ENCODE peak calls at places on chromosomes 2 and 18, in six cellular contexts. F is AG09309, T is cardiac fibroblast, U is lower lobe of right lung, C is body of pancreas, R is brain microvascular endothelial cell. A is an unnamed sample.
A peak's percentile ranks its signal among the peaks of the same experiment; 100 is the strongest.

GRCh38 chr2:78768016-78768415 is 257.5 kb upstream of the REG3G start:
- DNase-seq in F (no peak), T (no peak), U (no peak), C (no peak), R (no peak), A (no peak)

GRCh38 chr2:102050854-102051391 is 59.2 kb downstream of the IL1R2 start:
- DNase-seq in F (no peak), T (peak; percentile 99), U (peak; percentile 66), C (peak; percentile 59), R (peak; percentile 83), A (peak; percentile 57)

GRCh38 chr18:3869848-3870247 is 419.9 kb downstream of the TGIF1 start:
- DNase-seq in F (peak; percentile 29), T (peak; percentile 84), U (no peak), C (no peak), R (peak; percentile 2), A (peak; percentile 52)

GRCh38 chr2:47403829-47404228 is 873 bp downstream of the MSH2 start:
- DNase-seq in F (no peak), T (no peak), U (no peak), C (no peak), R (peak; percentile 7), A (no peak)

GRCh38 chr2:39706350-39706749 is 40.6 kb downstream of the TMEM178A start:
- DNase-seq in F (no peak), T (no peak), U (no peak), C (no peak), R (no peak), A (no peak)

GRCh38 chr2:55009277-55010055 is 40.8 kb downstream of the RTN4 start:
- DNase-seq in F (no peak), T (no peak), U (no peak), C (no peak), R (no peak), A (no peak)

GRCh38 chr2:160324161-160324768 is 124.2 kb upstream of the ITGB6 start:
- DNase-seq in F (no peak), T (peak; percentile 78), U (peak; percentile 61), C (peak; percentile 76), R (peak; percentile 71), A (peak; percentile 37)

GRCh38 chr2:85582467-85582866 is 1.8 kb upstream of the VAMP5 start:
- DNase-seq in F (no peak), T (no peak), U (no peak), C (no peak), R (no peak), A (no peak)

GRCh38 chr2:26691881-26692813 is at the start of gene KCNK3:
- DNase-seq in F (no peak), T (peak; percentile 50), U (peak; percentile 68), C (peak; percentile 83), R (no peak), A (no peak)

GRCh38 chr18:14922031-14922430 is 174.1 kb downstream of the ANKRD30B start:
- DNase-seq in F (no peak), T (no peak), U (no peak), C (no peak), R (no peak), A (no peak)

GRCh38 chr2:51263921-51264320 is 232.0 kb upstream of the NRXN1 start:
- DNase-seq in F (no peak), T (no peak), U (no peak), C (no peak), R (no peak), A (no peak)

GRCh38 chr2:47559079-47559684 is 156.2 kb downstream of the MSH2 start:
- DNase-seq in F (no peak), T (no peak), U (no peak), C (no peak), R (peak; percentile 12), A (no peak)

GRCh38 chr2:121831841-121832240 is 76.4 kb downstream of the TSN start:
- DNase-seq in F (no peak), T (no peak), U (no peak), C (no peak), R (no peak), A (no peak)

GRCh38 chr2:191343796-191344338 is 98.7 kb downstream of the MYO1B start:
- DNase-seq in F (no peak), T (no peak), U (no peak), C (no peak), R (no peak), A (no peak)

GRCh38 chr18:31098878-31099277 is 3.3 kb downstream of the DSC2 start:
- DNase-seq in F (no peak), T (no peak), U (no peak), C (no peak), R (no peak), A (no peak)

GRCh38 chr2:73175663-73176204 is 26.6 kb upstream of the NOTO start:
- DNase-seq in F (no peak), T (peak; percentile 76), U (peak; percentile 89), C (peak; percentile 95), R (peak; percentile 56), A (no peak)

GRCh38 chr2:227524665-227525064 is 52.7 kb downstream of the AGFG1 start:
- DNase-seq in F (no peak), T (no peak), U (no peak), C (no peak), R (no peak), A (no peak)

GRCh38 chr2:73003027-73003426 is 68.5 kb downstream of the SFXN5 start:
- DNase-seq in F (no peak), T (no peak), U (no peak), C (no peak), R (no peak), A (no peak)

GRCh38 chr2:109703076-109703475 is 88.9 kb downstream of the SOWAHC start:
- DNase-seq in F (peak; percentile 50), T (peak; percentile 33), U (no peak), C (no peak), R (no peak), A (no peak)

GRCh38 chr2:149858214-149858613 is 270.6 kb upstream of the MMADHC start:
- DNase-seq in F (no peak), T (peak; percentile 42), U (no peak), C (no peak), R (no peak), A (no peak)

GRCh38 chr2:119827866-119828507 is 68.3 kb downstream of the PTPN4 start:
- DNase-seq in F (no peak), T (peak; percentile 16), U (no peak), C (no peak), R (peak; percentile 16), A (no peak)

GRCh38 chr2:15832849-15833680 is 107.3 kb upstream of the MYCN start:
- DNase-seq in F (no peak), T (no peak), U (no peak), C (no peak), R (no peak), A (no peak)

GRCh38 chr2:96811916-96812315 is 4.2 kb upstream of the CNNM3 start:
- DNase-seq in F (no peak), T (peak; percentile 54), U (no peak), C (no peak), R (no peak), A (no peak)

GRCh38 chr2:27323592-27324285 is 842 bp upstream of the MPV17 start:
- DNase-seq in F (no peak), T (no peak), U (peak; percentile 13), C (peak; percentile 31), R (no peak), A (no peak)

GRCh38 chr2:238899386-238899785 is 51.5 kb downstream of the TWIST2 start:
- DNase-seq in F (no peak), T (no peak), U (no peak), C (no peak), R (no peak), A (no peak)

GRCh38 chr2:70090706-70091334 is 3.5 kb downstream of the PCBP1 start:
- DNase-seq in F (no peak), T (no peak), U (no peak), C (no peak), R (no peak), A (no peak)

GRCh38 chr2:214052235-214052634 is 358.6 kb upstream of the VWC2L start:
- DNase-seq in F (no peak), T (no peak), U (no peak), C (no peak), R (no peak), A (no peak)

GRCh38 chr18:9418047-9418690 is 57.1 kb upstream of the RALBP1 start:
- DNase-seq in F (no peak), T (no peak), U (no peak), C (no peak), R (no peak), A (no peak)

GRCh38 chr2:133780099-133780996 is 212.1 kb upstream of the NCKAP5 start:
- DNase-seq in F (peak; percentile 58), T (peak; percentile 87), U (no peak), C (peak; percentile 73), R (peak; percentile 94), A (peak; percentile 76)

GRCh38 chr18:26963292-26963691 is 97.8 kb upstream of the AQP4 start:
- DNase-seq in F (no peak), T (peak; percentile 6), U (no peak), C (no peak), R (no peak), A (no peak)

GRCh38 chr18:54607213-54607934 is 16.3 kb downstream of the DYNAP start:
- DNase-seq in F (no peak), T (peak; percentile 1), U (no peak), C (peak; percentile 55), R (no peak), A (peak; percentile 37)
- H3K4me3 ChIP-seq in F (no peak overlapping the region), T (no peak overlapping the region), U (peak overlapping the region; percentile 34), C (peak overlapping the region; percentile 3), R (no peak overlapping the region), A (peak overlapping the region; percentile 16)

DNA sequence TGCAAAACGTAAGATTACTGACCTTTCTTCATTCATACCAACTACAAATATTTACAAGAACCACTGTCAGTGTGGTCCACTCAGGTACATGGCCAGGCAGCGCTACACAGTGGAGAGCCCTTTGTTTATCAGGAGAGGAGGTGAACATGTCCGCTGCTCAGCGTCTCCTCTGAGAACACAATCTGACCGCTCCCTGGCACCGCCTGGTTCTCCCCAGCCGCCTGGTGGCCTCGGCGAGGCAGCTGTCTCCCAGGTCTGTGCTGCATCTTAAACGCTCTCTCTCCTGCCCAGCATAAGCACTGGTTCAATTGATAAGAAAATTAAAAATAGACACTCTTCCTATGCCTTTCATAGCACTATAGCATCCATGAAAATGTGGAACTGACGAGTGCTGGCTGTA is 146.8 kb upstream of the PXDN start:
- DNase-seq in F (no peak), T (no peak), U (no peak), C (no peak), R (no peak), A (no peak)
- TF ChIP-seq CTCF in F (no peak), T (no peak), U (no peak), C (no peak), R (no peak), A (no peak)

GRCh38 chr18:33576999-33577687 is 876 bp upstream of the ASXL3 start:
- DNase-seq in F (no peak), T (no peak), U (no peak), C (no peak), R (no peak), A (no peak)
- H3K4me3 ChIP-seq in F (no peak overlapping the region), T (no peak overlapping the region), U (peak overlapping the region; percentile 61), C (peak overlapping the region; percentile 75), R (peak overlapping the region; percentile 80), A (peak overlapping the region; percentile 76)

DNA sequence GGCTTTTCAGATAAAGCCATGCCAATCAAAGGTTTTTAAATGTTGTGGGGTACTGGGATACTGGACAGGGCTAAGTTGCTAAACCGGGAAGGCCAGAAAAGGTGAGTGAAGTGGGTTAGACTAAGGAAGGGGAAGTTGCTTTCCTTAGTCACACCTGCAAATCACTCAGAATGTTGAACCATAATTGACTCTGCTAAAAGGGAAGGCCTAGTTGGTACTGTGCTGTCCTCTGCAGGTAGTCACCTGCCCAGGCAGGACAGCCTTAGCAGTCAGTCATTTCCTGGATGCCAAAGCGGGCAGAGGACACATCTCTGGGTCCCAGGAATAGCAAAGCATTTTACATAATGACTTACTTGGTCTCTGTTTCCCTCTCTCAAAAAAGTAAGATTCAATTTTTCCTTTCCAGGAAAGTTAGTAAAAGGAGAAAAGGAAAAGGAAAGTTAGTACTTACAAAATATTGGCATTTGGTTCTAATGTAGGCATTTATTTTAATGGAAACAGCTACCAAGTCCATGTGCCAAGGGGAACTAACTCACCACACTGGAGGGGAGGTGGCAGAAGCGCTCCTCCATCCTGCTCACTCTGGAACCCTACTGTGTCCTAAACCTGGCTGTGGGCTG is 60.2 kb downstream of the RFTN2 start:
- DNase-seq in F (no peak), T (no peak), U (no peak), C (no peak), R (no peak), A (no peak)
- TF ChIP-seq CTCF in F (no peak), T (no peak), U (peak; percentile 13), C (no peak), R (no peak), A (no peak)

A was measured in astrocyte of the cerebellum.